ENCODE peak calls at places on chromosomes 3 and 15, in six cellular contexts. One of them, this sample, is unnamed. For H3K4me1, the result is how much of the 10 kb centered on the place peaks cover.

GRCh38 chr3:49805367-49805782 is 2.3 kb downstream of the INKA1 start:
- DNase-seq in K562: no peak
- DNase-seq in CD8-positive, alpha-beta memory T cell: no peak
- DNase-seq in tibial nerve: peak
- DNase-seq in CD4-positive, alpha-beta memory T cell: no peak
- DNase-seq in uterus: peak
- DNase-seq in this sample: no peak

GRCh38 chr3:129424185-129424841 is 4.1 kb downstream of the EFCAB12 start:
- DNase-seq in K562: no peak
- DNase-seq in tibial nerve: no peak
- DNase-seq in CD8-positive, alpha-beta memory T cell: no peak
- DNase-seq in uterus: no peak
- DNase-seq in CD4-positive, alpha-beta memory T cell: no peak
- DNase-seq in this sample: no peak

GRCh38 chr15:68642491-68642845 is 63.7 kb downstream of the CORO2B start:
- DNase-seq in CD8-positive, alpha-beta memory T cell: no peak
- DNase-seq in CD4-positive, alpha-beta memory T cell: no peak
- DNase-seq in K562: no peak
- DNase-seq in uterus: no peak
- DNase-seq in tibial nerve: no peak
- DNase-seq in this sample: no peak

GRCh38 chr3:189144645-189145044 is 27.1 kb upstream of the TPRG1 start:
- DNase-seq in uterus: peak
- DNase-seq in tibial nerve: no peak
- DNase-seq in CD4-positive, alpha-beta memory T cell: peak
- DNase-seq in K562: no peak
- DNase-seq in CD8-positive, alpha-beta memory T cell: no peak
- DNase-seq in this sample: no peak

GRCh38 chr3:99186016-99186415 is 284.5 kb upstream of the DCBLD2 start:
- DNase-seq in CD8-positive, alpha-beta memory T cell: no peak
- DNase-seq in K562: no peak
- DNase-seq in uterus: no peak
- DNase-seq in CD4-positive, alpha-beta memory T cell: no peak
- DNase-seq in tibial nerve: no peak
- DNase-seq in this sample: no peak

GRCh38 chr15:71054286-71054952 is 60.9 kb upstream of the THSD4 start:
- DNase-seq in uterus: no peak
- DNase-seq in K562: no peak
- DNase-seq in CD4-positive, alpha-beta memory T cell: no peak
- DNase-seq in CD8-positive, alpha-beta memory T cell: no peak
- DNase-seq in tibial nerve: no peak
- DNase-seq in this sample: no peak

GRCh38 chr3:156037356-156037755 is 83.0 kb upstream of the KCNAB1 start:
- DNase-seq in uterus: no peak
- DNase-seq in CD4-positive, alpha-beta memory T cell: no peak
- DNase-seq in CD8-positive, alpha-beta memory T cell: no peak
- DNase-seq in K562: no peak
- DNase-seq in tibial nerve: no peak
- DNase-seq in this sample: no peak

GRCh38 chr3:148723591-148723990 is 25.9 kb downstream of the AGTR1 start:
- DNase-seq in uterus: no peak
- DNase-seq in K562: no peak
- DNase-seq in CD4-positive, alpha-beta memory T cell: no peak
- DNase-seq in CD8-positive, alpha-beta memory T cell: no peak
- DNase-seq in tibial nerve: no peak
- DNase-seq in this sample: no peak

GRCh38 chr15:68820205-68820588 is 498 bp downstream of the ANP32A start:
- DNase-seq in CD4-positive, alpha-beta memory T cell: peak
- DNase-seq in tibial nerve: no peak
- DNase-seq in CD8-positive, alpha-beta memory T cell: peak
- DNase-seq in uterus: peak
- DNase-seq in K562: no peak
- DNase-seq in this sample: peak

GRCh38 chr3:150372320-150373118 is 35.6 kb upstream of the TSC22D2 start:
- DNase-seq in tibial nerve: no peak
- DNase-seq in CD8-positive, alpha-beta memory T cell: no peak
- DNase-seq in K562: no peak
- DNase-seq in CD4-positive, alpha-beta memory T cell: no peak
- DNase-seq in uterus: no peak
- DNase-seq in this sample: no peak

GRCh38 chr3:101623656-101624055 is 49.7 kb downstream of the PCNP start:
- DNase-seq in CD8-positive, alpha-beta memory T cell: no peak
- DNase-seq in K562: no peak
- DNase-seq in CD4-positive, alpha-beta memory T cell: no peak
- DNase-seq in tibial nerve: no peak
- DNase-seq in uterus: no peak
- DNase-seq in this sample: no peak

GRCh38 chr15:42911058-42911592 is 9.5 kb downstream of the TTBK2 start:
- DNase-seq in CD4-positive, alpha-beta memory T cell: no peak
- DNase-seq in K562: peak
- DNase-seq in CD8-positive, alpha-beta memory T cell: no peak
- DNase-seq in tibial nerve: no peak
- DNase-seq in uterus: no peak
- DNase-seq in this sample: no peak

GRCh38 chr15:76196286-76196948 is 114.9 kb downstream of the ETFA start:
- DNase-seq in CD8-positive, alpha-beta memory T cell: no peak
- DNase-seq in tibial nerve: no peak
- DNase-seq in CD4-positive, alpha-beta memory T cell: no peak
- DNase-seq in uterus: peak
- DNase-seq in K562: peak
- DNase-seq in this sample: no peak

GRCh38 chr3:134282659-134283047 is 32.0 kb upstream of the RYK start:
- DNase-seq in uterus: no peak
- DNase-seq in CD4-positive, alpha-beta memory T cell: no peak
- DNase-seq in CD8-positive, alpha-beta memory T cell: no peak
- DNase-seq in tibial nerve: no peak
- DNase-seq in K562: no peak
- DNase-seq in this sample: no peak

GRCh38 chr3:150443331-150443741 is 35.2 kb downstream of the TSC22D2 start:
- DNase-seq in uterus: no peak
- DNase-seq in K562: no peak
- DNase-seq in tibial nerve: no peak
- DNase-seq in CD4-positive, alpha-beta memory T cell: no peak
- DNase-seq in CD8-positive, alpha-beta memory T cell: no peak
- DNase-seq in this sample: no peak

GRCh38 chr3:120661963-120662347 is 20.1 kb downstream of the HGD start:
- DNase-seq in uterus: no peak
- DNase-seq in K562: no peak
- DNase-seq in CD8-positive, alpha-beta memory T cell: no peak
- DNase-seq in CD4-positive, alpha-beta memory T cell: no peak
- DNase-seq in tibial nerve: no peak
- DNase-seq in this sample: no peak

GRCh38 chr3:189222927-189223706 is 51.3 kb downstream of the TPRG1 start:
- DNase-seq in tibial nerve: no peak
- DNase-seq in CD4-positive, alpha-beta memory T cell: no peak
- DNase-seq in CD8-positive, alpha-beta memory T cell: no peak
- DNase-seq in uterus: no peak
- DNase-seq in K562: no peak
- DNase-seq in this sample: no peak

GRCh38 chr15:54304321-54304720 is 326.1 kb downstream of the UNC13C start:
- DNase-seq in CD8-positive, alpha-beta memory T cell: no peak
- DNase-seq in tibial nerve: no peak
- DNase-seq in CD4-positive, alpha-beta memory T cell: no peak
- DNase-seq in uterus: no peak
- DNase-seq in K562: no peak
- DNase-seq in this sample: no peak

GRCh38 chr15:35514759-35515158 is 31.2 kb downstream of the DPH6 start:
- DNase-seq in tibial nerve: no peak
- DNase-seq in CD4-positive, alpha-beta memory T cell: no peak
- DNase-seq in uterus: no peak
- DNase-seq in K562: no peak
- DNase-seq in CD8-positive, alpha-beta memory T cell: no peak
- DNase-seq in this sample: no peak

GRCh38 chr15:85421116-85421925 is 40.9 kb downstream of the AKAP13 start:
- DNase-seq in CD4-positive, alpha-beta memory T cell: no peak
- DNase-seq in tibial nerve: no peak
- DNase-seq in uterus: no peak
- DNase-seq in K562: no peak
- DNase-seq in CD8-positive, alpha-beta memory T cell: no peak
- DNase-seq in this sample: no peak

GRCh38 chr3:142273501-142273900 is 48.1 kb upstream of the GK5 start:
- DNase-seq in tibial nerve: no peak
- DNase-seq in K562: no peak
- DNase-seq in CD4-positive, alpha-beta memory T cell: no peak
- DNase-seq in uterus: no peak
- DNase-seq in CD8-positive, alpha-beta memory T cell: no peak
- DNase-seq in this sample: no peak

GRCh38 chr3:151933224-151933858 is 59.9 kb downstream of the SUCNR1 start:
- DNase-seq in CD4-positive, alpha-beta memory T cell: no peak
- DNase-seq in CD8-positive, alpha-beta memory T cell: no peak
- DNase-seq in K562: no peak
- DNase-seq in tibial nerve: no peak
- DNase-seq in uterus: no peak
- DNase-seq in this sample: no peak

DNA sequence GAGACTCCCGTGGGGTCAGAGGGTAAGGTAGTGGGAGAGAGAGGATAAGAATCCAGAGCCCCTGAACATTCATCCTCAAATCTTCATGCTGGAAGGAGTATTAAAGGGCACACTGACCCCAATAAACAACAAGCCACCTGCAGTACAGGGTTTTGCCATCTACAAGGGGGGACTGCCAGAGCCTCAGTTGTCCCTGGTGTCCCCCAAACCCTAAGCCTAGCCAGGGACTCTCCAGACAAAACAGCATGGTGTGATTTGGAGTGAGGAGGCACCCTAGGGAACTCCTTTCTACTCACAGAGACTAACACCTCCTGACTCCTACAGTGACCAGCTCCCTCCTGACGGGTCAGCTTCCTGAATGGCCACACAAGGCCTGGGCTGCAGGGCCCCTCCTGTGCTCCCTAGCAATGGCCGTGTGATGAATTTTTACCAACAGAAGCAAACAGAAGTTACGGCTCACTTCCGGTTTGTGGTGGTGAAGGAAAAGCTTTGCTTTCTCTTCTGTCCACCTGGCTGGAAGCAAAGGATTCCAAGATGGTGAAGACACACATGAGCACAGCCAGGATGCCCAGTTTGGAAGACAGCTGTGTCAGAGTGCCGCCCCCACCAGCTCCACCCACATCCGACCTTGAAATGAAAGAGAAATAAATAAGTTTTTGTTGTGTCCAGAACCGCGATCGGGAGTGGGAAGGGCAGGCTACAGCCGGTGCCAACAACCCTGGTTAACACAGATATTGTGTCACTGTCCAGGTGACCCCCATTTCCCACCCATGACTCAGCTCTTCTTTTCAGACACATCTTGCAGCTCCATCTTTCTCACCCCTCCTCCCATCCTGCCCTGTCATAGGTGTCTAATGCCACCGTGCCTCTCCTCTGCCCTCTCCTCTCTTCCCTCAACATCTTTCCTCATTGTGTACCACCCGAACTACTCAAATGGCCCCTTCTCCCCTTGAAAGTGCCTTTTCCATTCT is 69.6 kb upstream of the ATP13A3 start:
- DNase-seq in CD4-positive, alpha-beta memory T cell: no peak
- DNase-seq in uterus: no peak
- DNase-seq in K562: peak
- DNase-seq in tibial nerve: no peak
- DNase-seq in CD8-positive, alpha-beta memory T cell: no peak
- DNase-seq in this sample: no peak
- H3K27ac ChIP-seq in CD4-positive, alpha-beta memory T cell: no peak
- H3K27ac ChIP-seq in uterus: no peak
- H3K27ac ChIP-seq in K562: peak
- H3K27ac ChIP-seq in tibial nerve: peak
- H3K27ac ChIP-seq in CD8-positive, alpha-beta memory T cell: no peak
- H3K27ac ChIP-seq in this sample: no peak

GRCh38 chr15:59444980-59445500 is 7.1 kb downstream of the FAM81A start:
- DNase-seq in CD8-positive, alpha-beta memory T cell: no peak
- DNase-seq in K562: no peak
- DNase-seq in CD4-positive, alpha-beta memory T cell: no peak
- DNase-seq in uterus: no peak
- DNase-seq in tibial nerve: no peak
- DNase-seq in this sample: no peak

GRCh38 chr15:59444082-59444835 is 6.3 kb downstream of the FAM81A start:
- DNase-seq in uterus: no peak
- DNase-seq in K562: no peak
- DNase-seq in tibial nerve: no peak
- DNase-seq in CD8-positive, alpha-beta memory T cell: no peak
- DNase-seq in CD4-positive, alpha-beta memory T cell: no peak
- DNase-seq in this sample: no peak

GRCh38 chr15:59439571-59439970 is 1.6 kb downstream of the FAM81A start:
- DNase-seq in CD4-positive, alpha-beta memory T cell: no peak
- DNase-seq in K562: no peak
- DNase-seq in uterus: no peak
- DNase-seq in CD8-positive, alpha-beta memory T cell: no peak
- DNase-seq in tibial nerve: no peak
- DNase-seq in this sample: no peak

GRCh38 chr15:59447367-59447766 is 9.4 kb downstream of the FAM81A start:
- DNase-seq in CD8-positive, alpha-beta memory T cell: no peak
- DNase-seq in uterus: no peak
- DNase-seq in tibial nerve: no peak
- DNase-seq in K562: no peak
- DNase-seq in CD4-positive, alpha-beta memory T cell: no peak
- DNase-seq in this sample: no peak

GRCh38 chr15:59443341-59444081 is 5.5 kb downstream of the FAM81A start:
- DNase-seq in uterus: no peak
- DNase-seq in CD8-positive, alpha-beta memory T cell: no peak
- DNase-seq in tibial nerve: no peak
- DNase-seq in CD4-positive, alpha-beta memory T cell: no peak
- DNase-seq in K562: no peak
- DNase-seq in this sample: no peak
- H3K4me1 ChIP-seq in uterus: under half
- H3K4me1 ChIP-seq in CD8-positive, alpha-beta memory T cell: under half
- H3K4me1 ChIP-seq in tibial nerve: under half
- H3K4me1 ChIP-seq in CD4-positive, alpha-beta memory T cell: under half
- H3K4me1 ChIP-seq in K562: under half
- H3K4me1 ChIP-seq in this sample: under half

DNA sequence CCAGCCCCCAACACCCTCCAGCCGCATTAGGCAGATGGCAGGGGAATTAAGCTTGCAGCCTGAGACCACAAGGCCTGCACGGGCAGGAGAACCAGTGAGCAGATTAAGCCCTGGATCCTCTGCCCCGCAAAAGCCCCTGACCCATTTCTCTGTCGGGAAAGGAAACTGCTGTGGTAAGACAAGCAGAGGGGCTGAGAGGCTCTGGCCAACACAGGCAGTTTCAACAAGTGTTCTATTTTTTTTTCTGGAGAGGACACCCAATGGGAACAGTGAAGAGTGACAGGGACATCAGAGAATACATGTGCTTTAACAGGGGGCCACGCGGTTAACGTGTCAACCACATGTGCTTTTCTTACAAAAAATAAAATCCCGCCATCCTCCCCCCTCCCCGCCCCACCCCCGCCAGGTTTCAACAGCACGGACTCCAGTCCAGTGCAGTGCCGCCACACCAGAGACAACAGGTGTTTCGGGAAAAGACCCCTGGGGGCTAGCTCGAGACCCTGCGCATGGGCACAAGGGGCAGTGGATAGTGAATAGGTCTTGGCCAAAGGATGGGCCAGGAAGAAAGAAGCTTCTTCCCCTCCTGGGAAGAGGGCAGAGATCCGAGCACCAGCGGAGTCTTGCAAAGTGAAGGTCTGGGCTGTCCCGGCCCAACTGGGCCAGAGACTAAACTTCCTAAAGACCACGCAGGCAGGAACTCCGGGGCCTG is 809 bp downstream of the FYCO1 start:
- DNase-seq in tibial nerve: no peak
- DNase-seq in CD4-positive, alpha-beta memory T cell: peak
- DNase-seq in K562: peak
- DNase-seq in CD8-positive, alpha-beta memory T cell: peak
- DNase-seq in uterus: peak
- DNase-seq in this sample: peak
- H3K27ac ChIP-seq in tibial nerve: peak
- H3K27ac ChIP-seq in CD4-positive, alpha-beta memory T cell: peak
- H3K27ac ChIP-seq in K562: peak
- H3K27ac ChIP-seq in CD8-positive, alpha-beta memory T cell: peak
- H3K27ac ChIP-seq in uterus: peak
- H3K27ac ChIP-seq in this sample: peak

GRCh38 chr3:41247055-41247454 is 47.8 kb downstream of the CTNNB1 start:
- DNase-seq in CD4-positive, alpha-beta memory T cell: no peak
- DNase-seq in uterus: no peak
- DNase-seq in K562: no peak
- DNase-seq in tibial nerve: no peak
- DNase-seq in CD8-positive, alpha-beta memory T cell: no peak
- DNase-seq in this sample: no peak
- H3K4me1 ChIP-seq in CD4-positive, alpha-beta memory T cell: under half
- H3K4me1 ChIP-seq in uterus: under half
- H3K4me1 ChIP-seq in K562: under half
- H3K4me1 ChIP-seq in tibial nerve: under half
- H3K4me1 ChIP-seq in CD8-positive, alpha-beta memory T cell: under half
- H3K4me1 ChIP-seq in this sample: under half